ENCODE peak calls at places on chromosomes 12 and 14, in five cellular contexts. M is endothelial cell of umbilical vein, A is esophagus squamous epithelium, J is esophagus muscularis mucosa, E is heart right ventricle. H is an unnamed sample.

GRCh38 chr12:3988519-3989217 is 115.5 kb upstream of the PARP11 start:
- DNase-seq in M (no peak), A (no peak), J (no peak), E (no peak), H (no peak)

GRCh38 chr14:71588028-71588427 is 344.2 kb upstream of the RGS6 start:
- DNase-seq in M (no peak), A (no peak), J (no peak), E (no peak), H (peak; percentile 43)

GRCh38 chr12:53048780-53049401 is 974 bp upstream of the TNS2 start:
- DNase-seq in M (peak; percentile 52), A (no peak), J (peak; percentile 95), E (peak; percentile 83), H (no peak)

GRCh38 chr14:101564819-101565698 is 3.8 kb downstream of the DIO3 start:
- DNase-seq in M (no peak), A (no peak), J (no peak), E (no peak), H (no peak)

GRCh38 chr14:21723431-21724045 is 49.9 kb upstream of the OR4E1 start:
- DNase-seq in M (no peak), A (no peak), J (no peak), E (no peak), H (peak; percentile 40)

GRCh38 chr12:93415723-93416464 is 25.9 kb downstream of the UBE2N start:
- DNase-seq in M (no peak), A (no peak), J (no peak), E (no peak), H (no peak)

GRCh38 chr12:114955414-114956014 is 271.5 kb upstream of the TBX3 start:
- DNase-seq in M (no peak), A (no peak), J (no peak), E (no peak), H (no peak)

GRCh38 chr14:78399316-78399889 is 229.2 kb downstream of the NRXN3 start:
- DNase-seq in M (no peak), A (no peak), J (no peak), E (no peak), H (peak; percentile 38)

GRCh38 chr14:104794641-104795467 is 694 bp downstream of the AKT1 start:
- DNase-seq in M (peak; percentile 30), A (no peak), J (no peak), E (no peak), H (peak; percentile 27)
- TF ChIP-seq CTCF in M (no peak), A (no peak), J (no peak), E (no peak), H (no peak)

DNA sequence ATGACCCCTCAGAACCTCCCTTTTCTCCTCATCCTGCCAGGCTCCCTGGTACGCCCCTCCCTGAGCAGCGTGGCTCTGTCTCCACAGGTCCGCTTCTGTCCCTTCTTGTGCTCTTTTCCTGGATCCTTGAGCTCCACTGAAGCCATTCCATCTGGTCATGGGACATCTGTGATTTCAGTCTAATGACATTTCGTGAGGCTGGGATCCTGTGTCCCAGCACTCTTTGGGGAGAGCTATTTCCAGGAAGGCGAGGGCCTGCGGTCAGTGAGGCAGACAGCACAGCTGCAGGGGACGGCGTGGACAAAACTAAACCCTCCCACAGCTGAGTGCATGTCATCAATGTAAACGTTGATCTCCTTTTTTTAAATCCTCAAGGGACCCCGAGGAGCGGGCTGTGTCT is 127.6 kb downstream of the DACT1 start:
- DNase-seq in M (no peak), A (no peak), J (no peak), E (peak; percentile 48), H (no peak)
- H3K4me3 ChIP-seq in M (no peak overlapping the region), A (no peak overlapping the region), J (no peak overlapping the region), E (no peak overlapping the region), H (no peak overlapping the region)

GRCh38 chr14:75050852-75051555 is at the start of gene MLH3:
- DNase-seq in M (peak; percentile 85), A (peak; percentile 1), J (peak; percentile 93), E (peak; percentile 89), H (peak; percentile 79)
- TF ChIP-seq CTCF in M (no peak), A (peak; percentile 16), J (no peak), E (no peak), H (no peak)

GRCh38 chr12:130070017-130070653 is 92.1 kb upstream of the FZD10 start:
- DNase-seq in M (no peak), A (no peak), J (no peak), E (no peak), H (no peak)
- H3K4me3 ChIP-seq in M (no peak overlapping the region), A (no peak overlapping the region), J (no peak overlapping the region), E (no peak overlapping the region), H (no peak overlapping the region)

GRCh38 chr12:73935817-73936216 is 601.8 kb upstream of the ATXN7L3B start:
- DNase-seq in M (no peak), A (no peak), J (no peak), E (no peak), H (peak; percentile 46)
- TF ChIP-seq CTCF in M (no peak), A (peak; percentile 13), J (no peak), E (no peak), H (peak; percentile 61)

DNA sequence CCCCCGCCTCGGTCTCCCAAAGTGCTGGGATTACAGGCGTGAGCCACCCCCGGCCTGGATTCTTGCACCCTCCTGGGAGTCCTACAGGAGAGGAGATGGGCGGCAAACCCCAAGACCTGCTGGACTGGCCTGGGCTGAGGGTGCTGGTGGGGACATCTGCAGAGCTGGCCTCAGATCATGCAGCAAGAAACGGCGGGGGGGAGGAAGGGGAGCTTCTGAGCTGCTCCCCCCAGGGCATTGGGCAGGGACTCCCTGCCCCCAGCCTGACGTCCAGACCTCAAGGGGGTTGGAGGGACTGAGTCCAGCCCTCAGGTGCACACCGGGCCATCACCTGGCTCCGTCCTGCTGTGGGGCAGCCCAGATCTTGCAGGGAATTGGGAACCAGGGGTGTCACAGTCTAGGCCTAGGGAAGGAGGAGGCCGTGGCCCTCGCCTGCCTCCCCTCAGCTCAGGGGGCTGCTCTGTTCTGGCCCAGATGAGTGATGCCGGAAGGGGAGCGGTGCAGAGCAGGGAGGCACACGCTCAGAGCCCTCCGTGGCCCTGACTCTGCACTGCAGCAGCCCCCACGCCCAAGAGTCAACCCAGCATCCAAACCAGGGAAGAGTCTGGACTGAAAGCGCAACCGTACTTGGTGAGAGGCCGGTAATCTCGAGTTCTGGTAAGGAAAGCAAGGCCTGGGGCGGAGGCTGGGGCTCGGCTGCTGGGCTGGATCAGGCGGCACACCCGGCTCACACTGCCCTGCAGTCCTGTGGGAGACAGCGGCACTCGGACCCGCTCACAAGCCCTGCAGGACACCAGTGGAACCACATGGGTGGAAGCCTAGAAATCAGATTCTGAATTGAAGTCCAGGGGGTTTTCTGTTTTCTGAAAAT is 8.9 kb upstream of the AMN start:
- DNase-seq in M (no peak), A (no peak), J (no peak), E (no peak), H (no peak)
- H3K4me3 ChIP-seq in M (no peak overlapping the region), A (no peak overlapping the region), J (no peak overlapping the region), E (no peak overlapping the region), H (no peak overlapping the region)

GRCh38 chr12:48183091-48183875 is at the start of gene CCDC184:
- DNase-seq in M (peak; percentile 82), A (no peak), J (peak; percentile 91), E (peak; percentile 62), H (peak; percentile 47)
- TF ChIP-seq CTCF in M (peak; percentile 28), A (peak; percentile 53), J (peak; percentile 22), E (no peak), H (no peak)

GRCh38 chr14:29236401-29236800 is 469.8 kb downstream of the FOXG1 start:
- DNase-seq in M (no peak), A (no peak), J (no peak), E (no peak), H (no peak)
- H3K4me3 ChIP-seq in M (no peak overlapping the region), A (no peak overlapping the region), J (no peak overlapping the region), E (no peak overlapping the region), H (no peak overlapping the region)

GRCh38 chr12:66744956-66745383 is 66.1 kb upstream of the GRIP1 start:
- DNase-seq in M (no peak), A (no peak), J (no peak), E (no peak), H (no peak)
- TF ChIP-seq CTCF in M (no peak), A (no peak), J (no peak), E (no peak), H (no peak)

GRCh38 chr14:68820119-68820518 is 27.3 kb upstream of the ZFP36L1 start:
- DNase-seq in M (no peak), A (no peak), J (no peak), E (no peak), H (no peak)

GRCh38 chr14:68819260-68819691 is 26.4 kb upstream of the ZFP36L1 start:
- DNase-seq in M (no peak), A (no peak), J (no peak), E (no peak), H (peak; percentile 95)

GRCh38 chr14:68822132-68822651 is 29.3 kb upstream of the ZFP36L1 start:
- DNase-seq in M (no peak), A (no peak), J (no peak), E (no peak), H (no peak)

GRCh38 chr14:68820999-68821683 is 28.3 kb upstream of the ZFP36L1 start:
- DNase-seq in M (no peak), A (no peak), J (no peak), E (no peak), H (no peak)

GRCh38 chr14:68820536-68820935 is 27.7 kb upstream of the ZFP36L1 start:
- DNase-seq in M (no peak), A (no peak), J (no peak), E (no peak), H (no peak)
- H3K4me3 ChIP-seq in M (no peak overlapping the region), A (no peak overlapping the region), J (no peak overlapping the region), E (no peak overlapping the region), H (no peak overlapping the region)

H was measured in epithelial cell of esophagus.